ENCODE peak calls at places on chromosomes 5 and 9, in ten cellular contexts. U, B, T, N, X, Y, S, W, P and Z are unnamed samples.

GRCh38 chr5:37735649-37736347 is 104.0 kb downstream of the GDNF start:
- DNase-seq in U (no peak), B (peak; percentile 3), T (no peak), N (no peak), X (no peak), Y (no peak), S (no peak), W (no peak), P (no peak), Z (no peak)

GRCh38 chr5:135608361-135608760 is 29.6 kb upstream of the CXCL14 start:
- DNase-seq in U (no peak), B (no peak), T (no peak), N (no peak), X (no peak), Y (no peak), S (no peak), W (no peak), P (no peak), Z (no peak)

GRCh38 chr5:31847354-31847753 is 208.4 kb downstream of the PDZD2 start:
- DNase-seq in U (no peak), B (no peak), T (no peak), N (no peak), X (no peak), Y (no peak), S (no peak), W (no peak), P (no peak), Z (no peak)

GRCh38 chr5:7209583-7210139 is 186.3 kb upstream of the ADCY2 start:
- DNase-seq in U (no peak), B (no peak), T (no peak), N (no peak), X (no peak), Y (no peak), S (no peak), W (no peak), P (no peak), Z (no peak)

GRCh38 chr5:6703791-6704190 is 9.4 kb upstream of the TENT4A start:
- DNase-seq in U (no peak), B (no peak), T (no peak), N (no peak), X (no peak), Y (no peak), S (no peak), W (no peak), P (no peak), Z (no peak)

GRCh38 chr9:1604942-1605560 is 410.1 kb upstream of the SMARCA2 start:
- DNase-seq in U (no peak), B (no peak), T (no peak), N (no peak), X (peak; percentile 64), Y (no peak), S (no peak), W (no peak), P (no peak), Z (no peak)

GRCh38 chr5:141650851-141651727 is at the start of gene FCHSD1:
- DNase-seq in U (peak; percentile 88), B (peak; percentile 84), T (no peak), N (peak; percentile 81), X (peak; percentile 87), Y (peak; percentile 71), S (peak; percentile 73), W (peak; percentile 89), P (peak; percentile 93), Z (peak; percentile 82)

GRCh38 chr9:32264171-32264862 is 120.1 kb upstream of the ACO1 start:
- DNase-seq in U (no peak), B (no peak), T (no peak), N (no peak), X (peak; percentile 50), Y (no peak), S (no peak), W (no peak), P (no peak), Z (no peak)

GRCh38 chr5:131394128-131394527 is 130.3 kb downstream of the CDC42SE2 start:
- DNase-seq in U (no peak), B (no peak), T (no peak), N (peak; percentile 36), X (no peak), Y (peak; percentile 27), S (peak; percentile 38), W (no peak), P (peak; percentile 60), Z (peak; percentile 45)

GRCh38 chr9:4862506-4863250 is 69.9 kb downstream of the RCL1 start:
- DNase-seq in U (no peak), B (no peak), T (no peak), N (no peak), X (no peak), Y (no peak), S (no peak), W (no peak), P (no peak), Z (no peak)

GRCh38 chr5:111887706-111888105 is 130.7 kb upstream of the NREP start:
- DNase-seq in U (no peak), B (no peak), T (no peak), N (no peak), X (no peak), Y (no peak), S (no peak), W (no peak), P (no peak), Z (no peak)

GRCh38 chr9:35842795-35843194 is 13.8 kb downstream of the TMEM8B start:
- DNase-seq in U (no peak), B (no peak), T (no peak), N (no peak), X (no peak), Y (no peak), S (no peak), W (no peak), P (no peak), Z (no peak)

GRCh38 chr5:1000329-1000728 is 8.3 kb upstream of the NKD2 start:
- DNase-seq in U (no peak), B (no peak), T (no peak), N (no peak), X (no peak), Y (no peak), S (no peak), W (no peak), P (peak; percentile 10), Z (no peak)